ENCODE peak calls at places on chromosomes 13 and 19, in eight cellular contexts. L is non-pigmented ciliary epithelial cell; J is thyroid gland; E is suprapubic skin; Q is H7; X is anterior cingulate cortex; P is activated naive CD8-positive, alpha-beta T cell treated with anti-CD3 and anti-CD28 coated beads, Interleukin-2, amount 50 U/mL, for 24 hours; D is activated CD4-positive, CD25-positive, alpha-beta regulatory T cell treated with anti-CD3 and anti-CD28 coated beads, Interleukin-2, amount 50 U/mL, for 16 hours. R is an unnamed sample.
A peak's percentile ranks its signal among the peaks of the same experiment; 100 is the strongest.

GRCh38 chr19:48330012-48330681 is 4.8 kb downstream of the EMP3 start:
- DNase-seq in L (no peak), J (peak; percentile 87), E (no peak), Q (peak; percentile 94), X (peak; percentile 82), P (peak; percentile 81), D (peak; percentile 73), R (peak; percentile 85)

GRCh38 chr13:78319101-78319627 is 284.2 kb downstream of the POU4F1 start:
- DNase-seq in L (no peak), J (no peak), E (no peak), Q (no peak), X (no peak), P (no peak), D (no peak), R (no peak)

GRCh38 chr13:102968572-102969228 is 97.5 kb downstream of the SLC10A2 start:
- DNase-seq in L (no peak), J (no peak), E (no peak), Q (no peak), X (no peak), P (no peak), D (no peak), R (no peak)

GRCh38 chr19:2015611-2015950 is at the start of gene BTBD2:
- DNase-seq in L (no peak), J (peak; percentile 52), E (no peak), Q (no peak), X (peak; percentile 41), P (peak; percentile 65), D (peak; percentile 34), R (no peak)

GRCh38 chr19:15452111-15453047 is 2.6 kb upstream of the WIZ start:
- DNase-seq in L (peak; percentile 27), J (peak; percentile 81), E (peak; percentile 93), Q (peak; percentile 100), X (no peak), P (peak; percentile 48), D (no peak), R (peak; percentile 91)

GRCh38 chr19:8212212-8212611 is 3.0 kb downstream of the CERS4 start:
- DNase-seq in L (no peak), J (no peak), E (no peak), Q (peak; percentile 23), X (no peak), P (no peak), D (no peak), R (no peak)

GRCh38 chr13:24307211-24308067 is 1.9 kb upstream of the C1QTNF9 start:
- DNase-seq in L (no peak), J (no peak), E (no peak), Q (peak; percentile 50), X (no peak), P (no peak), D (no peak), R (no peak)

GRCh38 chr13:63853816-63854215 is 2438.2 kb upstream of the PCDH20 start:
- DNase-seq in L (no peak), J (no peak), E (no peak), Q (no peak), X (no peak), P (no peak), D (no peak), R (no peak)

GRCh38 chr19:20070691-20071090 is 7.1 kb upstream of the ZNF90 start:
- DNase-seq in L (no peak), J (peak; percentile 91), E (no peak), Q (no peak), X (no peak), P (no peak), D (no peak), R (no peak)

GRCh38 chr13:77692746-77693448 is 4.6 kb upstream of the SLAIN1 start:
- DNase-seq in L (no peak), J (no peak), E (no peak), Q (no peak), X (no peak), P (no peak), D (no peak), R (no peak)

GRCh38 chr19:42091300-42092266 is 15.6 kb downstream of the ZNF574 start:
- DNase-seq in L (no peak), J (peak; percentile 10), E (no peak), Q (peak; percentile 39), X (no peak), P (no peak), D (no peak), R (no peak)

GRCh38 chr13:28044608-28045007 is 55.8 kb downstream of the FLT3 start:
- DNase-seq in L (no peak), J (no peak), E (no peak), Q (no peak), X (no peak), P (no peak), D (no peak), R (no peak)

GRCh38 chr13:59665184-59665583 is 498.5 kb downstream of the DIAPH3 start:
- DNase-seq in L (no peak), J (no peak), E (no peak), Q (no peak), X (no peak), P (no peak), D (no peak), R (no peak)